ENCODE peak calls at places on chromosomes 1 and 21, in ten cellular contexts. B is brain microvascular endothelial cell; Q is CD8-positive, alpha-beta memory T cell; C is fibroblast of lung; Y is right atrium auricular region; I is lower lobe of right lung; E is fibroblast of pulmonary artery; G is tibial nerve; J is adipocyte; X is cardiac fibroblast. W is an unnamed sample.

GRCh38 chr1:72540674-72541073 is 258.3 kb upstream of the NEGR1 start:
- DNase-seq in I (no peak), B (no peak), Y (no peak), J (no peak), Q (no peak), G (no peak), E (no peak), X (no peak), C (no peak), W (no peak)

GRCh38 chr1:218705391-218705790 is 360.3 kb downstream of the TGFB2 start:
- DNase-seq in G (no peak), C (no peak), X (no peak), Y (no peak), E (peak; percentile 16), Q (no peak), B (peak; percentile 40), J (no peak), I (no peak), W (no peak)

GRCh38 chr21:45378258-45378966 is 26.6 kb upstream of the COL18A1 start:
- DNase-seq in C (peak; percentile 37), I (peak; percentile 32), E (no peak), Q (no peak), J (peak; percentile 94), G (no peak), Y (no peak), X (no peak), B (no peak), W (no peak)

GRCh38 chr1:87226341-87226760 is 102.3 kb upstream of the LMO4 start:
- DNase-seq in B (peak; percentile 99), G (peak; percentile 29), E (peak; percentile 99), J (peak; percentile 92), X (peak; percentile 98), Y (peak; percentile 81), Q (no peak), I (peak; percentile 63), C (peak; percentile 97), W (peak; percentile 99)

GRCh38 chr1:201166964-201167624 is 12.8 kb upstream of the TMEM9 start:
- DNase-seq in C (no peak), X (no peak), Q (no peak), I (no peak), G (no peak), E (no peak), Y (no peak), J (no peak), B (no peak), W (no peak)

GRCh38 chr1:166164995-166165660 is 1.7 kb downstream of the FAM78B start:
- DNase-seq in J (peak; percentile 68), X (peak; percentile 48), E (peak; percentile 50), G (peak; percentile 15), B (peak; percentile 22), Y (peak; percentile 59), Q (no peak), I (peak; percentile 51), C (peak; percentile 44), W (no peak)

GRCh38 chr1:224540535-224540934 is 75.6 kb upstream of the CNIH3 start:
- DNase-seq in C (no peak), I (no peak), Q (no peak), J (no peak), E (no peak), B (no peak), Y (no peak), X (no peak), G (no peak), W (no peak)

GRCh38 chr1:167934407-167935251 is 1.9 kb upstream of the DCAF6 start:
- DNase-seq in C (peak; percentile 64), E (peak; percentile 42), B (no peak), X (peak; percentile 46), J (peak; percentile 63), I (no peak), G (no peak), Q (no peak), Y (no peak), W (no peak)

GRCh38 chr1:59601032-59601431 is 213.7 kb upstream of the HOOK1 start:
- DNase-seq in J (peak; percentile 39), Q (no peak), Y (peak; percentile 62), G (no peak), I (no peak), B (no peak), X (peak; percentile 10), C (no peak), E (no peak), W (peak; percentile 44)

GRCh38 chr1:117669572-117669971 is 63.7 kb downstream of the TENT5C start:
- DNase-seq in C (no peak), E (no peak), X (no peak), Q (no peak), B (no peak), G (no peak), J (no peak), Y (no peak), I (no peak), W (no peak)

GRCh38 chr21:33174756-33175155 is 55.0 kb upstream of the IFNAR2 start:
- DNase-seq in B (no peak), J (no peak), X (no peak), I (no peak), G (no peak), Y (no peak), Q (no peak), E (no peak), C (no peak), W (no peak)

GRCh38 chr1:90773812-90774211 is 56.7 kb upstream of the BARHL2 start:
- DNase-seq in C (no peak), Q (no peak), Y (no peak), E (no peak), B (no peak), X (no peak), G (no peak), J (no peak), I (no peak), W (no peak)

GRCh38 chr1:234500269-234500668 is 21.3 kb upstream of the TARBP1 start:
- DNase-seq in X (peak; percentile 25), E (no peak), Q (no peak), I (no peak), C (peak; percentile 25), B (no peak), Y (no peak), J (peak; percentile 29), G (no peak), W (no peak)
- H3K4me3 ChIP-seq in X (no peak overlapping the region), E (no peak overlapping the region), Q (no peak overlapping the region), I (peak overlapping the region; percentile 21), C (no peak overlapping the region), B (no peak overlapping the region), Y (no peak overlapping the region), J (peak overlapping the region; percentile 78), G (no peak overlapping the region), W (no peak overlapping the region)

GRCh38 chr1:84758968-84759491 is 68.8 kb upstream of the SSX2IP start:
- DNase-seq in E (no peak), I (no peak), J (peak; percentile 16), G (no peak), B (peak; percentile 55), C (peak; percentile 26), Y (no peak), X (peak; percentile 47), Q (no peak), W (no peak)
- H3K4me3 ChIP-seq in E (no peak overlapping the region), I (peak overlapping the region; percentile 20), J (peak overlapping the region; percentile 63), G (no peak overlapping the region), B (peak overlapping the region; percentile 29), C (no peak overlapping the region), Y (peak overlapping the region; percentile 27), X (no peak overlapping the region), Q (no peak overlapping the region), W (no peak overlapping the region)

GRCh38 chr1:116415699-116416533 is 42.9 kb downstream of the ATP1A1 start:
- DNase-seq in X (peak; percentile 42), I (no peak), B (no peak), Q (no peak), J (peak; percentile 31), C (no peak), Y (no peak), E (peak; percentile 31), G (no peak), W (no peak)

GRCh38 chr1:116415200-116415698 is 42.2 kb downstream of the ATP1A1 start:
- DNase-seq in C (no peak), J (no peak), G (no peak), B (no peak), X (no peak), I (no peak), Y (no peak), E (no peak), Q (no peak), W (no peak)

GRCh38 chr1:116418091-116418830 is 45.2 kb downstream of the ATP1A1 start:
- DNase-seq in E (peak; percentile 82), B (peak; percentile 65), G (peak; percentile 52), J (peak; percentile 78), Y (peak; percentile 68), C (peak; percentile 82), X (peak; percentile 83), I (peak; percentile 88), Q (peak; percentile 79), W (peak; percentile 46)

GRCh38 chr1:116417678-116418077 is 44.6 kb downstream of the ATP1A1 start:
- DNase-seq in Y (no peak), J (no peak), G (no peak), Q (no peak), C (no peak), I (no peak), B (no peak), X (no peak), E (no peak), W (no peak)

DNA sequence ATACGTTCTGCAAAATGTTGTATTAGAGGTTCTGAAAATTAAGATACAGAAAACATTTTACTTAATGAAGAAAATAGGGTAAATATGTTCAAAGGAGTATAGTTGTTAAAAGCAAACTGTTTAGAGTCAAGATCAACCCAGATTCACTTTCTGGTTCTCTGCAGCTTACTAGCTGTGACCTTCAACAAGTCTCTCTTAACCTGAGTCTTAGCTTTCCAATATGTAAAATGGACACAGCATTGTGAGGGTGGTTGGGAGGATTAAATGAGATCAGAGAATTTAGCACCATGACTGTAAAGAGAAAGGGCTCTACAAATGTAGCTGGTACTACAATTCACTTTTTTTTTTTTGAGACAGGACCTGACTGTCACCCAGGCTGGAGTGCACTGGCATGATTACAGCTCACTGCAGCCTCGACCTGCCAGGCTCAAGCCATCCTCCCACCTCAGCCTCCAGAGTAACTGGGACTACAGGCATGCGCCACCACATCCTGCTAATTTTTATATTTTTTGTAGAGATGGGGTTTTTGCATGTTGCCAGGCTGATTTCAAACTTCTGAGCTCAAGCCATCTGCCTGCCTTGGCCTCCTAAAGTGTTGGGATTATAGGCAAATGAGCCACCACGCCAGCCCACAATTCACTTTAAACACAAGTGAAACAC is 43.9 kb downstream of the ATP1A1 start:
- DNase-seq in X (no peak), E (no peak), J (no peak), G (no peak), Q (no peak), B (no peak), I (no peak), C (no peak), Y (no peak), W (no peak)
- H3K4me3 ChIP-seq in X (no peak overlapping the region), E (no peak overlapping the region), J (no peak overlapping the region), G (no peak overlapping the region), Q (no peak overlapping the region), B (no peak overlapping the region), I (no peak overlapping the region), C (no peak overlapping the region), Y (no peak overlapping the region), W (no peak overlapping the region)

DNA sequence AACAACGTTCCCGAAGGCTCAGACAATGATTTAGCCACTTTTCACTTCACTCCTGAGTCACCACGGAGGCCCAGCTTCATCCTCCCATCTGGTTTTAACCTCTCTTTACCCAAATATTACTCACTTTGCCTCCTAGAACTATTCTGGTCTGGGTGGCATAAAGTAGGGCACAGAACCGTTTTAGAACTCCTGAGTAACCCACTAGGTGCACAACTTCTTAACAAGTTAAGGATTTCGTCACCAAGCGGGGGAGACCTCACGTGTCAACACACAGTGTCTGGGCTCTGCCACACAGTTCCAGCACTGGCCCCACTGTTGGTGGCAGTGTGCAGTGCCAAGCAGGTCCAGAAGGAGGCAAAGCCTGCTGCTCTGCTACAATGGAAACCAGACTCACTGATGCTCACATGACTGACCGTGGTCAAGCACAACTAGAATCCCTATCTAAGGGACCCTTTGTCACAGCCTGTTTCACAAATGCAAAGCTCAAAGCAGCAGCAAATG is 121.7 kb downstream of the SIPA1L2 start:
- DNase-seq in C (no peak), I (no peak), J (no peak), Y (no peak), G (no peak), X (no peak), Q (no peak), E (no peak), B (no peak), W (no peak)
- H3K4me3 ChIP-seq in C (no peak overlapping the region), I (no peak overlapping the region), J (no peak overlapping the region), Y (no peak overlapping the region), G (no peak overlapping the region), X (no peak overlapping the region), Q (no peak overlapping the region), E (no peak overlapping the region), B (no peak overlapping the region), W (no peak overlapping the region)

W was measured in skeletal muscle cell.